ENCODE peak calls at places on chromosome 11, in six cellular contexts. One of them, this sample, is unnamed.

GRCh38 chr11:34784318-34784841 is 131.8 kb downstream of the APIP start:
- DNase-seq in fibroblast of pulmonary artery: no peak
- DNase-seq in T-cell: no peak
- DNase-seq in Ammon's horn: no peak
- DNase-seq in GF-D8: no peak
- DNase-seq in CD8-positive, alpha-beta memory T cell: no peak
- DNase-seq in this sample: no peak

GRCh38 chr11:130314184-130314748 is 451 bp downstream of the ZBTB44 start:
- DNase-seq in Ammon's horn: peak; percentile 58
- DNase-seq in T-cell: peak; percentile 48
- DNase-seq in fibroblast of pulmonary artery: peak; percentile 30
- DNase-seq in CD8-positive, alpha-beta memory T cell: peak; percentile 70
- DNase-seq in GF-D8: no peak
- DNase-seq in this sample: no peak

GRCh38 chr11:36391062-36391461 is 95.0 kb downstream of the PRR5L start:
- DNase-seq in T-cell: no peak
- DNase-seq in fibroblast of pulmonary artery: no peak
- DNase-seq in CD8-positive, alpha-beta memory T cell: no peak
- DNase-seq in Ammon's horn: peak; percentile 50
- DNase-seq in GF-D8: peak; percentile 67
- DNase-seq in this sample: peak; percentile 86

GRCh38 chr11:69375316-69376154 is 81.6 kb downstream of the MYEOV start:
- DNase-seq in T-cell: no peak
- DNase-seq in CD8-positive, alpha-beta memory T cell: no peak
- DNase-seq in Ammon's horn: no peak
- DNase-seq in fibroblast of pulmonary artery: no peak
- DNase-seq in GF-D8: no peak
- DNase-seq in this sample: no peak

GRCh38 chr11:12799373-12799835 is 125.2 kb downstream of the TEAD1 start:
- DNase-seq in T-cell: no peak
- DNase-seq in GF-D8: no peak
- DNase-seq in Ammon's horn: no peak
- DNase-seq in fibroblast of pulmonary artery: no peak
- DNase-seq in CD8-positive, alpha-beta memory T cell: no peak
- DNase-seq in this sample: no peak

GRCh38 chr11:68935066-68935465 is 31.4 kb downstream of the IGHMBP2 start:
- DNase-seq in fibroblast of pulmonary artery: no peak
- DNase-seq in GF-D8: no peak
- DNase-seq in Ammon's horn: no peak
- DNase-seq in T-cell: no peak
- DNase-seq in CD8-positive, alpha-beta memory T cell: no peak
- DNase-seq in this sample: no peak

GRCh38 chr11:122628691-122629555 is 26.6 kb upstream of the UBASH3B start:
- DNase-seq in T-cell: peak; percentile 66
- DNase-seq in CD8-positive, alpha-beta memory T cell: peak; percentile 40
- DNase-seq in Ammon's horn: peak; percentile 82
- DNase-seq in GF-D8: peak; percentile 85
- DNase-seq in fibroblast of pulmonary artery: peak; percentile 82
- DNase-seq in this sample: peak; percentile 95

GRCh38 chr11:117026593-117027330 is 71.5 kb downstream of the SIK3 start:
- DNase-seq in CD8-positive, alpha-beta memory T cell: no peak
- DNase-seq in Ammon's horn: no peak
- DNase-seq in fibroblast of pulmonary artery: peak; percentile 73
- DNase-seq in T-cell: no peak
- DNase-seq in GF-D8: no peak
- DNase-seq in this sample: no peak

GRCh38 chr11:68722143-68722542 is 29.2 kb downstream of the TESMIN start:
- DNase-seq in T-cell: no peak
- DNase-seq in GF-D8: no peak
- DNase-seq in fibroblast of pulmonary artery: no peak
- DNase-seq in Ammon's horn: no peak
- DNase-seq in CD8-positive, alpha-beta memory T cell: no peak
- DNase-seq in this sample: no peak

GRCh38 chr11:45924036-45924915 is 1.8 kb downstream of the LARGE2 start:
- DNase-seq in Ammon's horn: no peak
- DNase-seq in CD8-positive, alpha-beta memory T cell: no peak
- DNase-seq in fibroblast of pulmonary artery: no peak
- DNase-seq in T-cell: no peak
- DNase-seq in GF-D8: no peak
- DNase-seq in this sample: no peak

GRCh38 chr11:31325162-31325561 is 44.4 kb downstream of the DCDC1 start:
- DNase-seq in CD8-positive, alpha-beta memory T cell: no peak
- DNase-seq in GF-D8: no peak
- DNase-seq in fibroblast of pulmonary artery: peak; percentile 86
- DNase-seq in Ammon's horn: no peak
- DNase-seq in T-cell: no peak
- DNase-seq in this sample: no peak